ENCODE peak calls at places on chromosome 13, in four cellular contexts. One of them, this sample, is unnamed.
A peak's percentile ranks its signal among the peaks of the same experiment; 100 is the strongest.

GRCh38 chr13:100039740-100040139 is 49.2 kb upstream of the PCCA start:
- DNase-seq in ascending aorta: no peak
- DNase-seq in upper lobe of left lung: no peak
- DNase-seq in Peyer's patch: no peak
- DNase-seq in this sample: no peak

GRCh38 chr13:29435125-29435911 is 160.2 kb downstream of the SLC7A1 start:
- DNase-seq in ascending aorta: no peak
- DNase-seq in upper lobe of left lung: no peak
- DNase-seq in Peyer's patch: no peak
- DNase-seq in this sample: no peak

GRCh38 chr13:33454844-33455256 is 169.3 kb upstream of the STARD13 start:
- DNase-seq in ascending aorta: no peak
- DNase-seq in upper lobe of left lung: no peak
- DNase-seq in Peyer's patch: no peak
- DNase-seq in this sample: no peak

GRCh38 chr13:111370570-111371150 is 50.2 kb downstream of the TEX29 start:
- DNase-seq in ascending aorta: no peak
- DNase-seq in upper lobe of left lung: no peak
- DNase-seq in Peyer's patch: no peak
- DNase-seq in this sample: peak; percentile 64

GRCh38 chr13:41284512-41285288 is 21.3 kb upstream of the MTRF1 start:
- DNase-seq in ascending aorta: no peak
- DNase-seq in upper lobe of left lung: no peak
- DNase-seq in Peyer's patch: no peak
- DNase-seq in this sample: no peak

GRCh38 chr13:99380402-99380801 is 73.2 kb upstream of the GPR183 start:
- DNase-seq in ascending aorta: no peak
- DNase-seq in upper lobe of left lung: no peak
- DNase-seq in Peyer's patch: no peak
- DNase-seq in this sample: no peak

GRCh38 chr13:20351279-20352022 is 119.3 kb upstream of the GJB6 start:
- DNase-seq in ascending aorta: no peak
- DNase-seq in upper lobe of left lung: no peak
- DNase-seq in Peyer's patch: no peak
- DNase-seq in this sample: no peak

GRCh38 chr13:89694471-89694870 is 1653.0 kb upstream of the MIR17HG start:
- DNase-seq in ascending aorta: no peak
- DNase-seq in upper lobe of left lung: no peak
- DNase-seq in Peyer's patch: no peak
- DNase-seq in this sample: no peak

GRCh38 chr13:90270231-90270630 is 1077.3 kb upstream of the MIR17HG start:
- DNase-seq in ascending aorta: no peak
- DNase-seq in upper lobe of left lung: no peak
- DNase-seq in Peyer's patch: no peak
- DNase-seq in this sample: no peak

GRCh38 chr13:113862766-113863510 is 938 bp downstream of the GAS6 start:
- DNase-seq in ascending aorta: no peak
- DNase-seq in upper lobe of left lung: peak; percentile 91
- DNase-seq in Peyer's patch: no peak
- DNase-seq in this sample: no peak

GRCh38 chr13:113863511-113864302 is at the start of gene GAS6:
- DNase-seq in ascending aorta: no peak
- DNase-seq in upper lobe of left lung: peak; percentile 94
- DNase-seq in Peyer's patch: no peak
- DNase-seq in this sample: no peak

GRCh38 chr13:113860579-113861432 is 3.1 kb downstream of the GAS6 start:
- DNase-seq in ascending aorta: no peak
- DNase-seq in upper lobe of left lung: peak; percentile 56
- DNase-seq in Peyer's patch: no peak
- DNase-seq in this sample: no peak

GRCh38 chr13:113861433-113862030 is 2.3 kb downstream of the GAS6 start:
- DNase-seq in ascending aorta: no peak
- DNase-seq in upper lobe of left lung: no peak
- DNase-seq in Peyer's patch: no peak
- DNase-seq in this sample: no peak

DNA sequence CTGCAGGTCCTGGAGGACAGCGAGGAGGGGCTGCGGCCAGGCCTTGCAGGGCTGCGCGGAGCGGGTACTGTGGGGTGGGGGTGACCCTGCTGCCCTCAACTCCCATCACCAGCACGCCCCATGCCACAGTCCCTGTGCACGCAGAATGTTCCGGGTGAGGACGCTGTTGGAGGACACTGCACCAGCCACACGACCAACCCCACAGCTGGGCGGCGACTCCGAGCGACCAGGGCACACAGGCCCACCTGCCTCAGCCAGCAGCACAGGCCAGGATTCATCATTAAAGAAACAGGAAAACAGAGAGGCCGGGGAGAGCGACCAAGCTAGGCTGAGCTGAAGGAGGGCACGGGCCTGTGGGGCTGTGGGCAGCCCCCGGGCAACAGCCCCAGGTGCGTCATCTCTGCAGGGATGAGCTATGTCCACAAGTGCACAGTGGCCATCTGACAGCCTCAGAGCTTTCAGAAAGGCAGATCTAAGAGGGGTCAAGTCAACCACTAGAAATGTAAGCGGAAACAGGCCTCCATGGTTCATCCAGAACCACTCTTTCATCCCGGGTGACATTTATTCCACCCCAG is 1.6 kb downstream of the GAS6 start:
- DNase-seq in ascending aorta: no peak
- DNase-seq in upper lobe of left lung: peak; percentile 66
- DNase-seq in Peyer's patch: no peak
- DNase-seq in this sample: no peak
- H3K27ac ChIP-seq in ascending aorta: peak overlapping the region; percentile 96
- H3K27ac ChIP-seq in upper lobe of left lung: peak overlapping the region; percentile 87
- H3K27ac ChIP-seq in Peyer's patch: peak overlapping the region; percentile 89
- H3K27ac ChIP-seq in this sample: peak overlapping the region; percentile 95

DNA sequence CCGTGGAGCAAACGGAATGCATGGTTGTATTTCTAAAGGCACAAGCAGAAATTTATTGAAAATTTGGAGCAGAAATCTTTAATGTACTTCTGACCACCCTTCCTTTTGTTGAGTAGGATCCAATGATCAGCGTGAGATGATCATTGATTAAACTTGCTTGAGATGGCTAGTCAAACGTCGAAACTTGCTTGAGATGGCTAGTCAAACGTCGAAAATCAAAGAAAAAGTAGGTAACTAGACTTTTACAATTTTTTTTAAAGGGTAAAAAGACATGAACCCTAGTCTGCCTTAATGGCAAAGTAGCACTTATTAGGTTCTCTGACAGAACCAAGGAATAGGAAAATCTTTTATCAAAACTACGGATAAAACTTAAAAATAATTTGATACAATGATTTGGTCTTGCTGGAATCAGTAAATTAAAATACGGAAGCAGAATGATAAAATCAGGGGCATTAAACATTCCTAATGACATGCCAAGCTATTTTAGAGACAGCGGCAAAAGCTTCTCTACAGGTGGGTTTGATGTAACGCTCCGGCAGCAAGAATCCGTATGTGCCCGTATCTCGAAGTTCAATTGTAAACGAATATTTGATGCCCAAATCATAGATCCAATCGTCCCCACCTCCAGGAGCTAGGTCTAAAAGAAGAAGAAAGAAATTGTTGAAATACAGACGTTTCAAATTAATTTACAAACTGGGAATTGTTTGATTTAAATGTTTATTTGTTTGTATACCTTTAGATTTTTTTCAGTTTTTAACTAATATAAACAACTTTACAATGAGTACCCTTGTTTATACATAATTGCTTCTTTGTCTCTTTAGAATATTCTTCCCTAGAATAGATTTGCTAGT is 841 bp upstream of the ZC3H13 start:
- DNase-seq in ascending aorta: no peak
- DNase-seq in upper lobe of left lung: no peak
- DNase-seq in Peyer's patch: no peak
- DNase-seq in this sample: no peak
- H3K27ac ChIP-seq in ascending aorta: peak overlapping the region; percentile 90
- H3K27ac ChIP-seq in upper lobe of left lung: peak overlapping the region; percentile 95
- H3K27ac ChIP-seq in Peyer's patch: peak overlapping the region; percentile 95
- H3K27ac ChIP-seq in this sample: peak overlapping the region; percentile 86

GRCh38 chr13:49540552-49540951 is 44.8 kb downstream of the PHF11 start:
- DNase-seq in ascending aorta: no peak
- DNase-seq in upper lobe of left lung: no peak
- DNase-seq in Peyer's patch: no peak
- DNase-seq in this sample: no peak
- H3K27ac ChIP-seq in ascending aorta: no peak overlapping the region
- H3K27ac ChIP-seq in upper lobe of left lung: peak overlapping the region; percentile 41
- H3K27ac ChIP-seq in Peyer's patch: no peak overlapping the region
- H3K27ac ChIP-seq in this sample: no peak overlapping the region

DNA sequence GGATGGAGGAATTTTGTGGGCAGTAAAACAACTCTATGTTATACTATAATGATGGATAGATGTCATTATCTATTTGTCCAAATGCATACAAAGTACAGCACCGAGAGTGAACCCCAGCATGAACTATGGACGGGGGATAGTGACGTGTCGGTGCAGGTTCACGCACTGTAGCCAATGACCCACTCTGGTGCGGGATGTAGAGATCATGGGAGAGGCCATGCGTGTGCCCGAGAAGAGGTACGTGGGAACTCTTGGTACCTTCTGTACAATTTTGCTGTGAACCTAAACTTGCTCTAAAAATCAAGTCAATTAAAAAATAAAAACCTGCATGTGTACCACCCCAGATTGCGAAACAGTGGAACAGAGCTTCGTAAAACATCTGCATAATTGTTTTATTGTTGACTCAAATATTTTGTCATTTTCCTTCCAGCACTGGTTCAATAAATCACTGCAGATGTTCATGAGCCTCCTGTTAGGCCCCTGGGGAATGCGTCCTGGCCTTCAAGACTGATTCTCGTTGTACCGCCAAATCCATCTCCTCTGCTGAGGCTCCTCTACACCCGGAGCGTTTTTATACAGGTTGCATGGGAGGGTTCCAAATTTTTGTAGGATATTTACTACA is 30.9 kb downstream of the COL4A1 start:
- DNase-seq in ascending aorta: no peak
- DNase-seq in upper lobe of left lung: no peak
- DNase-seq in Peyer's patch: no peak
- DNase-seq in this sample: no peak
- H3K27ac ChIP-seq in ascending aorta: peak overlapping the region; percentile 34
- H3K27ac ChIP-seq in upper lobe of left lung: no peak overlapping the region
- H3K27ac ChIP-seq in Peyer's patch: no peak overlapping the region
- H3K27ac ChIP-seq in this sample: no peak overlapping the region

DNA sequence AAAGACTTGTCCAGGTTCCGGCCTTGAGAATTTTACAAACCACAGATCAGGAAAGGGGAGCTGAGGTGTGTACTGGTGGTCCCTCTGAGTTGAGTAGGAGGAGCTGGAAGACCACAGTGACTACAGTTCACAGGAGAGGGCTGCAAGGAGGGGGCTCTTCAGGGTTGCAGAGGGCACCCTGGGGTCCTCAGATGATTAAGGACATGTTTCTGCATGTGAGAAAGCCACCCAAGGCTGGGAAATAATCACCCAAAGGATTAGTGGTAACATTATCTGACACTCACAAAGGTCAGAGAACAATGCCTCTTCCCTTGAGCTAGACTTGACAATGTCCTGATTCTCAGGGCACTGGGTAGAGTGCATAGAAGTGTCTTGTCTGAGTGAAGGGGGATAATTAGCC is 540.4 kb downstream of the IRS2 start:
- DNase-seq in ascending aorta: no peak
- DNase-seq in upper lobe of left lung: no peak
- DNase-seq in Peyer's patch: no peak
- DNase-seq in this sample: no peak
- H3K27ac ChIP-seq in ascending aorta: no peak overlapping the region
- H3K27ac ChIP-seq in upper lobe of left lung: no peak overlapping the region
- H3K27ac ChIP-seq in Peyer's patch: no peak overlapping the region
- H3K27ac ChIP-seq in this sample: no peak overlapping the region

DNA sequence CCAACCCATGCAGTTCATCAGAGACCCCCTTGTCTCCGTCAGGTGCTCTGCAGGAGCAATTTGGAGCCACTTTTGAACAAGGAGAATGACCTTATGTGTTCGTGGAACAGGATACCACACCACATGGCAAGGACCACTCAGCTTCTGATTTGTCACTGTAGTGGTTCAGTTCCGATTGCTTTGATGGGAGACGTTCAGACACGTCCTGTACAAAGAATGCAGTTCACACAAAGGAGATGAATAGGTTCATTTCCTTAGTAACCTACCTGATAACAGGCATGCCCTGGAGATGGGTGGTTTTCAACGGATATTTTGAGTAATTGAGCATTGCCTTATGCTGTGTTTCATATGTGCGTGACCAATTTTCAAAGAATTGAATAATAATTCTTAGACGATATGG is 17.2 kb downstream of the FGF9 start:
- DNase-seq in ascending aorta: no peak
- DNase-seq in upper lobe of left lung: no peak
- DNase-seq in Peyer's patch: no peak
- DNase-seq in this sample: no peak
- H3K27ac ChIP-seq in ascending aorta: no peak overlapping the region
- H3K27ac ChIP-seq in upper lobe of left lung: no peak overlapping the region
- H3K27ac ChIP-seq in Peyer's patch: no peak overlapping the region
- H3K27ac ChIP-seq in this sample: no peak overlapping the region

This sample was measured in vagina.